ENCODE peak calls at places on chromosome 20, in ten cellular contexts. M is lung microvascular endothelial cell; J is GM13977; W is NCI-H69; Q is left colon; S is CD8-positive, alpha-beta T cell; Y is M059J; R is activated effector memory CD4-positive, alpha-beta T cell treated with Interleukin-2 at 50 U/mL for 16 hours; G is activated T-helper 1 cell treated with Interleukin-2 at 50 U/mL for 16 hours; T is GM18507. C is an unnamed sample.

GRCh38 chr20:48818481-48818987 is 9.3 kb downstream of the PREX1 start:
- DNase-seq in W (no peak), Q (no peak), M (peak; percentile 49), G (peak; percentile 29), T (no peak), J (peak; percentile 48), Y (no peak), S (peak; percentile 75), R (peak; percentile 32), C (no peak)

GRCh38 chr20:35735828-35736470 is 6.1 kb downstream of the RBM39 start:
- DNase-seq in G (no peak), M (no peak), W (no peak), J (no peak), S (no peak), T (no peak), R (no peak), Y (no peak), Q (no peak), C (no peak)

GRCh38 chr20:38987777-38988176 is 25.6 kb downstream of the DHX35 start:
- DNase-seq in Y (no peak), W (no peak), M (no peak), J (peak; percentile 53), R (no peak), G (no peak), S (no peak), T (peak; percentile 29), Q (no peak), C (no peak)

GRCh38 chr20:2692886-2693285 is 306 bp downstream of the EBF4 start:
- DNase-seq in G (no peak), M (peak; percentile 28), Y (no peak), W (peak; percentile 56), R (peak; percentile 10), Q (no peak), T (no peak), J (peak; percentile 77), S (no peak), C (no peak)

GRCh38 chr20:34299925-34300806 is 3.0 kb downstream of the AHCY start:
- DNase-seq in S (no peak), Y (no peak), J (no peak), M (no peak), W (peak; percentile 45), T (no peak), G (no peak), R (no peak), Q (no peak), C (no peak)

GRCh38 chr20:50410343-50410742 is 99.8 kb upstream of the PTPN1 start:
- DNase-seq in W (no peak), Q (no peak), S (no peak), J (no peak), M (no peak), T (no peak), Y (no peak), G (no peak), R (no peak), C (no peak)

GRCh38 chr20:46699651-46700359 is 9.6 kb upstream of the SLC2A10 start:
- DNase-seq in R (no peak), S (no peak), G (no peak), W (peak; percentile 6), Y (peak; percentile 37), M (peak; percentile 40), J (no peak), T (no peak), Q (peak; percentile 10), C (no peak)

GRCh38 chr20:54209216-54209813 is 1.4 kb downstream of the PFDN4 start:
- DNase-seq in J (no peak), T (no peak), R (no peak), Q (no peak), W (no peak), G (no peak), Y (no peak), S (no peak), M (peak; percentile 8), C (no peak)

GRCh38 chr20:46014517-46015396 is 6.0 kb downstream of the MMP9 start:
- DNase-seq in J (no peak), Q (no peak), R (no peak), W (peak; percentile 13), Y (no peak), T (no peak), M (no peak), G (no peak), S (no peak), C (no peak)

GRCh38 chr20:61047515-61047914 is 204.5 kb upstream of the CDH4 start:
- DNase-seq in Q (no peak), G (no peak), W (no peak), M (no peak), T (no peak), J (no peak), Y (no peak), S (no peak), R (no peak), C (no peak)

GRCh38 chr20:37644605-37645004 is 49.2 kb upstream of the CTNNBL1 start:
- DNase-seq in Y (no peak), J (no peak), T (no peak), R (no peak), S (no peak), M (no peak), W (no peak), G (no peak), Q (no peak), C (no peak)

GRCh38 chr20:35315199-35316020 is 23.2 kb upstream of the FAM83C start:
- DNase-seq in Y (peak; percentile 52), Q (no peak), M (no peak), J (no peak), R (no peak), S (no peak), G (no peak), W (no peak), T (no peak), C (no peak)

GRCh38 chr20:32189691-32190607 is 17.6 kb downstream of the PLAGL2 start:
- DNase-seq in G (peak; percentile 16), Y (peak; percentile 27), T (no peak), Q (peak; percentile 42), R (peak; percentile 28), S (peak; percentile 68), W (peak; percentile 71), J (peak; percentile 56), M (no peak), C (no peak)

GRCh38 chr20:13449868-13450441 is 188.8 kb downstream of the TASP1 start:
- DNase-seq in S (no peak), G (no peak), J (no peak), T (no peak), R (no peak), Q (no peak), M (no peak), W (no peak), Y (peak; percentile 21), C (no peak)

GRCh38 chr20:23100021-23100753 is 14.1 kb upstream of the CD93 start:
- DNase-seq in Q (no peak), S (no peak), W (no peak), J (no peak), M (no peak), T (no peak), G (no peak), Y (no peak), R (no peak), C (no peak)

GRCh38 chr20:50153500-50154377 is at the start of gene PEDS1:
- DNase-seq in S (peak; percentile 89), T (peak; percentile 98), M (peak; percentile 95), W (peak; percentile 93), G (peak; percentile 78), Y (peak; percentile 92), R (peak; percentile 75), Q (peak; percentile 89), J (peak; percentile 99), C (peak; percentile 72)

GRCh38 chr20:17910828-17911294 is 57.7 kb downstream of the SNX5 start:
- DNase-seq in G (no peak), J (no peak), Y (peak; percentile 97), W (peak; percentile 42), M (peak; percentile 92), Q (no peak), R (no peak), T (no peak), S (no peak), C (peak; percentile 44)

GRCh38 chr20:61134286-61135035 is 117.6 kb upstream of the CDH4 start:
- DNase-seq in G (no peak), Q (no peak), R (no peak), T (no peak), M (no peak), Y (no peak), W (no peak), S (no peak), J (no peak), C (no peak)

GRCh38 chr20:57023007-57023406 is 243.4 kb downstream of the BMP7 start:
- DNase-seq in S (no peak), M (no peak), T (no peak), Y (no peak), R (no peak), Q (no peak), J (no peak), W (no peak), G (no peak), C (no peak)

GRCh38 chr20:39010496-39010895 is 48.4 kb downstream of the DHX35 start:
- DNase-seq in G (no peak), S (no peak), M (no peak), Q (no peak), R (no peak), T (no peak), W (peak; percentile 46), J (no peak), Y (no peak), C (no peak)

GRCh38 chr20:24815196-24815815 is 133.8 kb upstream of the CST7 start:
- DNase-seq in J (no peak), M (no peak), R (no peak), W (no peak), T (no peak), G (no peak), S (no peak), Q (no peak), Y (no peak), C (no peak)

GRCh38 chr20:32756156-32756555 is 6.0 kb upstream of the DNMT3B start:
- DNase-seq in J (no peak), T (no peak), S (no peak), G (no peak), M (no peak), R (no peak), W (no peak), Y (no peak), Q (no peak), C (no peak)

GRCh38 chr20:20367681-20368413 is at the start of gene INSM1:
- DNase-seq in Q (no peak), T (no peak), J (peak; percentile 63), S (no peak), Y (no peak), R (no peak), M (no peak), W (peak; percentile 100), G (no peak), C (no peak)

GRCh38 chr20:6679086-6679485 is 88.4 kb upstream of the BMP2 start:
- DNase-seq in W (no peak), S (no peak), Y (no peak), T (no peak), M (peak; percentile 15), G (no peak), Q (no peak), R (no peak), J (no peak), C (no peak)

GRCh38 chr20:11922561-11922960 is 4.9 kb downstream of the BTBD3 start:
- DNase-seq in R (no peak), W (peak; percentile 18), Q (no peak), M (peak; percentile 37), G (no peak), Y (no peak), S (no peak), T (no peak), J (no peak), C (no peak)

GRCh38 chr20:43746344-43747137 is 19.7 kb upstream of the GTSF1L start:
- DNase-seq in R (no peak), Q (no peak), G (no peak), W (peak; percentile 41), T (no peak), M (no peak), S (no peak), J (no peak), Y (no peak), C (no peak)

GRCh38 chr20:25744261-25744660 is 47.6 kb upstream of the ZNF337 start:
- DNase-seq in M (no peak), T (no peak), R (no peak), Q (no peak), J (no peak), S (no peak), G (no peak), Y (no peak), W (no peak), C (no peak)

GRCh38 chr20:32779500-32780215 is 17.5 kb downstream of the DNMT3B start:
- DNase-seq in S (no peak), T (no peak), J (no peak), Q (no peak), R (no peak), W (peak; percentile 49), G (no peak), Y (no peak), M (no peak), C (no peak)

C was measured in pulmonary artery endothelial cell.